ENCODE peak calls at places on chromosomes 2 and 18, in five cellular contexts. X is hepatic stellate cell; Z is activated T-cell treated with anti-CD3 and anti-CD28 coated beads for 1 hour; S is non-pigmented ciliary epithelial cell; C is activated CD8-positive, alpha-beta T cell treated with anti-CD3 and anti-CD28 coated beads for 36 hours. B is an unnamed sample.

GRCh38 chr2:111121028-111121872 is 536 bp downstream of the BCL2L11 start:
- DNase-seq in X (peak), Z (peak), S (no peak), C (peak), B (peak)

GRCh38 chr18:8424917-8425725 is 184.1 kb upstream of the RAB12 start:
- DNase-seq in X (peak), Z (no peak), S (peak), C (no peak), B (no peak)

GRCh38 chr18:44715245-44715644 is 34.6 kb downstream of the SETBP1 start:
- DNase-seq in X (no peak), Z (no peak), S (no peak), C (no peak), B (peak)

GRCh38 chr2:32697156-32697555 is 69.3 kb downstream of the TTC27 start:
- DNase-seq in X (peak), Z (no peak), S (peak), C (no peak), B (no peak)

GRCh38 chr2:9665903-9666302 is 35.1 kb upstream of the YWHAQ start:
- DNase-seq in X (peak), Z (no peak), S (peak), C (no peak), B (no peak)

GRCh38 chr2:151973013-151973900 is 125.6 kb downstream of the CACNB4 start:
- DNase-seq in X (no peak), Z (no peak), S (no peak), C (no peak), B (no peak)

GRCh38 chr2:120473522-120474271 is 127.8 kb downstream of the INHBB start:
- DNase-seq in X (no peak), Z (no peak), S (no peak), C (no peak), B (no peak)

GRCh38 chr18:70332694-70333093 is 43.8 kb downstream of the SOCS6 start:
- DNase-seq in X (peak), Z (no peak), S (no peak), C (no peak), B (no peak)

GRCh38 chr2:10521356-10521755 is 73.2 kb upstream of the ODC1 start:
- DNase-seq in X (no peak), Z (no peak), S (no peak), C (no peak), B (no peak)

GRCh38 chr18:10518595-10519273 is 7.1 kb upstream of the NAPG start:
- DNase-seq in X (peak), Z (no peak), S (no peak), C (no peak), B (peak)

GRCh38 chr2:233418761-233419625 is 64.7 kb downstream of the DGKD start:
- DNase-seq in X (peak), Z (no peak), S (no peak), C (peak), B (no peak)

GRCh38 chr18:42105382-42105781 is 150.3 kb downstream of the PIK3C3 start:
- DNase-seq in X (no peak), Z (no peak), S (no peak), C (no peak), B (no peak)

GRCh38 chr18:8031496-8031895 is 464.4 kb downstream of the PTPRM start:
- DNase-seq in X (no peak), Z (no peak), S (no peak), C (no peak), B (no peak)

GRCh38 chr18:3171631-3172030 is 48.1 kb downstream of the MYOM1 start:
- DNase-seq in X (no peak), Z (no peak), S (no peak), C (no peak), B (no peak)

GRCh38 chr2:190043441-190043840 is 19.1 kb downstream of the MSTN start:
- DNase-seq in X (no peak), Z (no peak), S (no peak), C (no peak), B (no peak)

GRCh38 chr18:54828290-54828871 is at the start of gene RAB27B:
- DNase-seq in X (peak), Z (peak), S (peak), C (peak), B (peak)

GRCh38 chr2:27049422-27050280 is 1.8 kb upstream of the AGBL5 start:
- DNase-seq in X (peak), Z (peak), S (no peak), C (peak), B (peak)

GRCh38 chr18:1104265-1104792 is 199.7 kb downstream of the ADCYAP1 start:
- DNase-seq in X (no peak), Z (no peak), S (peak), C (no peak), B (no peak)

GRCh38 chr18:36737321-36737720 is 91.5 kb downstream of the TPGS2 start:
- DNase-seq in X (no peak), Z (no peak), S (no peak), C (no peak), B (no peak)

GRCh38 chr2:64629329-64629781 is 24.4 kb downstream of the SERTAD2 start:
- DNase-seq in X (no peak), Z (no peak), S (no peak), C (no peak), B (no peak)

GRCh38 chr2:127081826-127082633 is 24.9 kb downstream of the BIN1 start:
- DNase-seq in X (no peak), Z (peak), S (no peak), C (peak), B (peak)

B was measured in uterus.